ENCODE peak calls at places on chromosome 4, in seven cellular contexts. H, F, R, Y, I, A and W are unnamed samples.

GRCh38 chr4:166277406-166277805 is 404.4 kb downstream of the TLL1 start:
- DNase-seq in R (peak), A (no peak), I (no peak), F (no peak), Y (no peak), H (no peak), W (no peak)

GRCh38 chr4:101597204-101597603 is 193.3 kb upstream of the BANK1 start:
- DNase-seq in A (no peak), I (no peak), H (no peak), Y (no peak), R (no peak), F (peak), W (no peak)

GRCh38 chr4:24980064-24980690 is 50.6 kb downstream of the LGI2 start:
- DNase-seq in I (peak), Y (peak), F (peak), R (peak), H (peak), A (peak), W (no peak)

GRCh38 chr4:20337261-20337664 is 85.6 kb downstream of the SLIT2 start:
- DNase-seq in F (peak), H (no peak), R (peak), Y (peak), A (no peak), I (no peak), W (no peak)

GRCh38 chr4:184237612-184238011 is 19.9 kb upstream of the ENPP6 start:
- DNase-seq in Y (no peak), A (peak), I (no peak), F (peak), R (no peak), H (no peak), W (no peak)

GRCh38 chr4:141102367-141102766 is 30.9 kb downstream of the RNF150 start:
- DNase-seq in R (peak), F (peak), Y (peak), H (no peak), I (no peak), A (no peak), W (no peak)

GRCh38 chr4:176205299-176205698 is 9.9 kb upstream of the SPATA4 start:
- DNase-seq in R (no peak), I (no peak), F (no peak), A (no peak), Y (no peak), H (no peak), W (no peak)

GRCh38 chr4:184755278-184755677 is 21.4 kb upstream of the CENPU start:
- DNase-seq in I (no peak), F (peak), Y (peak), R (peak), A (no peak), H (no peak), W (no peak)

GRCh38 chr4:188428935-188429334 is 289.7 kb downstream of the TRIML1 start:
- DNase-seq in H (no peak), R (peak), Y (peak), F (no peak), I (peak), A (no peak), W (no peak)

GRCh38 chr4:71635094-71635493 is 148.8 kb downstream of the GC start:
- DNase-seq in I (no peak), A (no peak), R (no peak), F (no peak), H (no peak), Y (no peak), W (no peak)

GRCh38 chr4:142743071-142743825 is 102.9 kb downstream of the INPP4B start:
- DNase-seq in H (no peak), Y (peak), R (peak), I (no peak), F (peak), A (no peak), W (no peak)

GRCh38 chr4:124745988-124746801 is 33.7 kb upstream of the ANKRD50 start:
- DNase-seq in Y (no peak), R (no peak), I (no peak), H (no peak), A (no peak), F (no peak), W (no peak)

GRCh38 chr4:110624016-110624770 is 1.3 kb upstream of the PITX2 start:
- DNase-seq in H (no peak), I (no peak), A (no peak), R (no peak), F (no peak), Y (no peak), W (no peak)